ENCODE peak calls at places on chromosomes 3 and 15, in five cellular contexts. L is Kasumi-1, E is skeletal muscle cell, B is HS-5, M is cerebellar nuclear complex. P is an unnamed sample.

GRCh38 chr3:129892857-129893615 is 475 bp downstream of the TMCC1 start:
- DNase-seq in L (peak; percentile 45), E (peak; percentile 5), B (no peak), M (no peak), P (no peak)

GRCh38 chr15:52105856-52106255 is 6.7 kb downstream of the BCL2L10 start:
- DNase-seq in L (no peak), E (no peak), B (no peak), M (no peak), P (no peak)

GRCh38 chr15:60973637-60974415 is 255.3 kb downstream of the RORA start:
- DNase-seq in L (no peak), E (peak; percentile 69), B (peak; percentile 60), M (no peak), P (peak; percentile 30)

GRCh38 chr3:119294889-119295769 is 946 bp downstream of the ARHGAP31 start:
- DNase-seq in L (peak; percentile 30), E (no peak), B (no peak), M (no peak), P (no peak)

GRCh38 chr3:123799544-123800351 is 84.4 kb downstream of the MYLK start:
- DNase-seq in L (no peak), E (no peak), B (no peak), M (no peak), P (no peak)

GRCh38 chr3:22315925-22316324 is 564.9 kb upstream of the ZNF385D start:
- DNase-seq in L (no peak), E (no peak), B (peak; percentile 6), M (no peak), P (no peak)

GRCh38 chr3:35505181-35505580 is 134.1 kb upstream of the ARPP21 start:
- DNase-seq in L (no peak), E (peak; percentile 6), B (no peak), M (no peak), P (no peak)

GRCh38 chr15:68674975-68675374 is 96.2 kb downstream of the CORO2B start:
- DNase-seq in L (peak; percentile 76), E (no peak), B (no peak), M (peak; percentile 18), P (no peak)

GRCh38 chr3:196650740-196651311 is 11.3 kb downstream of the NRROS start:
- DNase-seq in L (peak; percentile 90), E (peak; percentile 94), B (peak; percentile 91), M (no peak), P (peak; percentile 92)

GRCh38 chr3:25086721-25087120 is 341.3 kb upstream of the RARB start:
- DNase-seq in L (no peak), E (no peak), B (no peak), M (no peak), P (no peak)

GRCh38 chr15:57281357-57281756 is 94.9 kb upstream of the CGNL1 start:
- DNase-seq in L (no peak), E (no peak), B (no peak), M (no peak), P (no peak)

GRCh38 chr3:150147776-150148175 is 177.1 kb upstream of the PFN2 start:
- DNase-seq in L (no peak), E (peak; percentile 88), B (peak; percentile 75), M (no peak), P (no peak)

GRCh38 chr3:138846350-138846756 is 11.6 kb upstream of the PIK3CB start:
- DNase-seq in L (no peak), E (no peak), B (no peak), M (no peak), P (no peak)

GRCh38 chr15:85689729-85690128 is 105.0 kb downstream of the KLHL25 start:
- DNase-seq in L (peak; percentile 89), E (peak; percentile 51), B (no peak), M (no peak), P (no peak)

GRCh38 chr3:139265131-139266016 is 78.4 kb upstream of the MRPS22 start:
- DNase-seq in L (no peak), E (no peak), B (no peak), M (no peak), P (no peak)

GRCh38 chr3:42376397-42376798 is 34.0 kb downstream of the LYZL4 start:
- DNase-seq in L (peak; percentile 70), E (peak; percentile 81), B (peak; percentile 82), M (no peak), P (peak; percentile 11)

GRCh38 chr15:76588811-76589747 is 252.5 kb downstream of the ISL2 start:
- DNase-seq in L (no peak), E (no peak), B (no peak), M (no peak), P (no peak)

GRCh38 chr3:159604151-159604581 is 384.5 kb upstream of the IL12A start:
- DNase-seq in L (no peak), E (no peak), B (peak; percentile 61), M (no peak), P (peak; percentile 47)

GRCh38 chr3:155079795-155080546 is at the start of gene MME:
- DNase-seq in L (no peak), E (peak; percentile 58), B (no peak), M (no peak), P (no peak)

GRCh38 chr3:71050521-71051258 is 532.8 kb downstream of the FOXP1 start:
- DNase-seq in L (no peak), E (no peak), B (no peak), M (no peak), P (no peak)

GRCh38 chr3:11530153-11530721 is 113.5 kb downstream of the VGLL4 start:
- DNase-seq in L (no peak), E (peak; percentile 97), B (peak; percentile 70), M (no peak), P (peak; percentile 47)

GRCh38 chr15:65962187-65962586 is 92.9 kb downstream of the RAB11A start:
- DNase-seq in L (no peak), E (no peak), B (no peak), M (no peak), P (no peak)

GRCh38 chr3:152836269-152836668 is 1.3 kb downstream of the P2RY1 start:
- DNase-seq in L (no peak), E (no peak), B (no peak), M (no peak), P (no peak)

GRCh38 chr15:56165234-56165633 is 78.4 kb downstream of the RFX7 start:
- DNase-seq in L (no peak), E (no peak), B (no peak), M (no peak), P (no peak)

GRCh38 chr15:29377141-29377540 is 107.5 kb upstream of the NSMCE3 start:
- DNase-seq in L (no peak), E (no peak), B (no peak), M (no peak), P (no peak)

GRCh38 chr3:5072100-5072816 is 49.8 kb upstream of the ARL8B start:
- DNase-seq in L (no peak), E (no peak), B (no peak), M (no peak), P (no peak)

GRCh38 chr15:31346367-31347066 is 19.9 kb downstream of the KLF13 start:
- DNase-seq in L (no peak), E (no peak), B (no peak), M (no peak), P (no peak)

GRCh38 chr3:141360888-141361598 is 7.3 kb upstream of the ZBTB38 start:
- DNase-seq in L (peak; percentile 73), E (no peak), B (peak; percentile 49), M (no peak), P (peak; percentile 71)

GRCh38 chr3:197168606-197169005 is 129.8 kb downstream of the DLG1 start:
- DNase-seq in L (no peak), E (no peak), B (no peak), M (no peak), P (peak; percentile 55)

GRCh38 chr15:24919446-24919845 is 35.3 kb upstream of the SNRPN start:
- DNase-seq in L (no peak), E (no peak), B (no peak), M (no peak), P (no peak)

GRCh38 chr3:181935915-181936314 is 224.2 kb downstream of the SOX2 start:
- DNase-seq in L (no peak), E (no peak), B (no peak), M (no peak), P (no peak)

GRCh38 chr3:185711255-185711870 is 113.5 kb downstream of the IGF2BP2 start:
- DNase-seq in L (peak; percentile 7), E (no peak), B (no peak), M (no peak), P (no peak)

GRCh38 chr15:57881361-57881760 is 174.8 kb downstream of the POLR2M start:
- DNase-seq in L (no peak), E (no peak), B (no peak), M (no peak), P (peak; percentile 49)

GRCh38 chr3:69092030-69092513 is 7.3 kb downstream of the ARL6IP5 start:
- DNase-seq in L (peak; percentile 91), E (no peak), B (no peak), M (no peak), P (no peak)

GRCh38 chr3:99711361-99711760 is 73.0 kb downstream of the COL8A1 start:
- DNase-seq in L (no peak), E (peak; percentile 52), B (no peak), M (no peak), P (no peak)

GRCh38 chr15:60695713-60696522 is 217.0 kb upstream of the ICE2 start:
- DNase-seq in L (no peak), E (peak; percentile 33), B (no peak), M (no peak), P (no peak)

GRCh38 chr3:190877925-190878324 is 15.4 kb upstream of the GMNC start:
- DNase-seq in L (no peak), E (no peak), B (no peak), M (no peak), P (no peak)

GRCh38 chr3:106004137-106004600 is 135.4 kb upstream of the CBLB start:
- DNase-seq in L (no peak), E (no peak), B (peak; percentile 90), M (no peak), P (no peak)

GRCh38 chr3:186570941-186571643 is 572 bp downstream of the DNAJB11 start:
- DNase-seq in L (peak; percentile 26), E (no peak), B (no peak), M (no peak), P (no peak)

P was measured in GM04503.